ENCODE peak calls at places on chromosomes 12 and 14, in nine cellular contexts. V is heart left ventricle, X is RWPE1, Z is mucosa of descending colon, L is MCF 10A, R is adrenal gland, S is AG10803, G is foreskin fibroblast, Q is HFF-Myc. P is an unnamed sample.

GRCh38 chr14:93926873-93927571 is at the start of gene FAM181A:
- DNase-seq in Q (no peak), X (no peak), G (no peak), R (no peak), S (no peak), L (no peak), Z (no peak), V (no peak), P (no peak)

GRCh38 chr14:34484726-34485125 is 22.7 kb upstream of the SPTSSA start:
- DNase-seq in V (no peak), R (no peak), G (no peak), Q (no peak), L (no peak), X (no peak), Z (no peak), S (no peak), P (no peak)

GRCh38 chr14:55976619-55977018 is 141.6 kb upstream of the PELI2 start:
- DNase-seq in G (no peak), R (peak), X (no peak), V (no peak), Z (no peak), Q (no peak), S (no peak), L (no peak), P (no peak)

GRCh38 chr12:132839558-132840235 is 11.0 kb upstream of the GOLGA3 start:
- DNase-seq in R (no peak), Q (no peak), Z (no peak), G (no peak), L (no peak), V (no peak), S (no peak), X (no peak), P (no peak)

GRCh38 chr12:94545937-94546771 is 86.5 kb upstream of the CEP83 start:
- DNase-seq in S (peak), R (peak), L (peak), G (peak), X (peak), Q (no peak), Z (peak), V (no peak), P (peak)

GRCh38 chr14:101248056-101248725 is 313.1 kb upstream of the DIO3 start:
- DNase-seq in Z (no peak), Q (no peak), R (no peak), L (no peak), S (no peak), G (no peak), V (peak), X (no peak), P (no peak)

GRCh38 chr14:22781606-22782000 is 15.1 kb downstream of the OXA1L start:
- DNase-seq in X (peak), Z (no peak), S (peak), V (no peak), L (no peak), G (peak), R (no peak), Q (no peak), P (peak)

GRCh38 chr12:117120787-117121186 is 21.6 kb upstream of the TESC start:
- DNase-seq in Q (no peak), Z (no peak), R (no peak), G (no peak), V (no peak), X (no peak), L (no peak), S (no peak), P (no peak)

GRCh38 chr12:122203301-122203967 is at the start of gene B3GNT4:
- DNase-seq in R (peak), V (peak), G (peak), L (peak), Q (no peak), Z (peak), X (peak), S (peak), P (no peak)

GRCh38 chr14:86038401-86038985 is 508.5 kb downstream of the FLRT2 start:
- DNase-seq in V (peak), R (peak), S (peak), G (peak), Z (no peak), X (peak), L (peak), Q (peak), P (peak)

GRCh38 chr12:6461401-6462233 is 8.9 kb downstream of the VAMP1 start:
- DNase-seq in G (no peak), Z (peak), X (no peak), R (peak), L (no peak), S (no peak), Q (no peak), V (peak), P (no peak)

GRCh38 chr12:124510301-124510970 is 57.0 kb downstream of the NCOR2 start:
- DNase-seq in Z (no peak), R (no peak), V (peak), G (no peak), X (no peak), S (no peak), Q (no peak), L (peak), P (no peak)

GRCh38 chr12:26621932-26622331 is 211.1 kb downstream of the ITPR2 start:
- DNase-seq in L (no peak), G (no peak), S (no peak), V (no peak), Q (no peak), X (no peak), Z (no peak), R (no peak), P (no peak)

GRCh38 chr14:65332141-65332871 is 80.2 kb upstream of the FUT8 start:
- DNase-seq in L (no peak), S (peak), V (no peak), Q (no peak), X (no peak), R (no peak), Z (no peak), G (no peak), P (no peak)

GRCh38 chr14:73850940-73851339 is 691 bp upstream of the PTGR2 start:
- DNase-seq in X (peak), G (no peak), R (no peak), V (no peak), S (peak), Q (no peak), L (peak), Z (no peak), P (no peak)

GRCh38 chr12:117331691-117332090 is 29.7 kb downstream of the NOS1 start:
- DNase-seq in R (no peak), Q (no peak), G (no peak), Z (no peak), V (no peak), L (peak), S (no peak), X (no peak), P (no peak)

GRCh38 chr14:82055511-82055910 is 521.9 kb upstream of the SEL1L start:
- DNase-seq in Z (no peak), X (no peak), L (peak), G (no peak), S (no peak), V (no peak), R (no peak), Q (no peak), P (no peak)

GRCh38 chr14:52446355-52446754 is 106.0 kb downstream of the TXNDC16 start:
- DNase-seq in Q (no peak), X (no peak), G (no peak), L (peak), R (no peak), S (no peak), Z (peak), V (no peak), P (no peak)

GRCh38 chr12:20212658-20213387 is 155.5 kb upstream of the PDE3A start:
- DNase-seq in L (peak), S (peak), R (peak), G (peak), X (peak), V (peak), Q (peak), Z (peak), P (peak)

GRCh38 chr12:123106640-123107359 is 44.1 kb downstream of the PITPNM2 start:
- DNase-seq in G (no peak), V (peak), Z (no peak), X (no peak), L (peak), Q (no peak), S (no peak), R (peak), P (no peak)

GRCh38 chr12:129531004-129531403 is 372.8 kb downstream of the TMEM132D start:
- DNase-seq in X (peak), S (no peak), R (no peak), L (peak), G (no peak), Z (peak), V (no peak), Q (no peak), P (no peak)

GRCh38 chr12:49609875-49610154 is 4.4 kb upstream of the FAM186B start:
- DNase-seq in R (no peak), L (peak), Z (no peak), X (no peak), S (no peak), G (no peak), Q (peak), V (no peak), P (peak)

GRCh38 chr12:127888948-127889347 is 378.0 kb upstream of the TMEM132C start:
- DNase-seq in S (peak), L (no peak), R (no peak), X (no peak), V (no peak), Q (no peak), Z (no peak), G (no peak), P (no peak)

GRCh38 chr14:89269404-89269803 is 147.6 kb downstream of the FOXN3 start:
- DNase-seq in Z (no peak), G (no peak), R (peak), X (no peak), V (no peak), S (no peak), L (no peak), Q (no peak), P (no peak)

DNA sequence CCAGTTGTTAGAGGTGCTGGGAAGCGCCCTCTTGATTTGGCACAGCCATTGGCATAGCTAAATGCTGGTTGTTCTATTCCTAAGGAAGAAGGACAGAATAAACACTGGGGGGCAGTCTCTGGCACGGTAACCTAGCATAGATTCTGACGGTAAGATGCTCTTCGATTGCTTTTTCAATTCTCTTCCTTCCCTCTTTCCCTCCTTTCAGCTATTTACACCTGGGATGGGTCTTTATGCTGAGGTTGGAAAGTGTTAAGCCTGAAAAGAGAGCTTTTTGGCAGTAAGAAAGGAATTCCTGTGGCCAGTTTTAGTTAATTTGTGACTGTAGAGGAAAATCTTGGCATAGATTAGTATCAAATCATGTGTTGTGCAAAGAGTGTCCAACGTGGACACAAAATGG is 162.8 kb downstream of the SNAPC1 start:
- DNase-seq in R (no peak), Q (no peak), L (peak), V (no peak), G (no peak), X (no peak), Z (no peak), S (peak), P (no peak)
- TF ChIP-seq CTCF in R (no peak), Q (peak), L (peak), V (no peak), G (peak), X (no peak), Z (no peak), S (peak), P (peak)

DNA sequence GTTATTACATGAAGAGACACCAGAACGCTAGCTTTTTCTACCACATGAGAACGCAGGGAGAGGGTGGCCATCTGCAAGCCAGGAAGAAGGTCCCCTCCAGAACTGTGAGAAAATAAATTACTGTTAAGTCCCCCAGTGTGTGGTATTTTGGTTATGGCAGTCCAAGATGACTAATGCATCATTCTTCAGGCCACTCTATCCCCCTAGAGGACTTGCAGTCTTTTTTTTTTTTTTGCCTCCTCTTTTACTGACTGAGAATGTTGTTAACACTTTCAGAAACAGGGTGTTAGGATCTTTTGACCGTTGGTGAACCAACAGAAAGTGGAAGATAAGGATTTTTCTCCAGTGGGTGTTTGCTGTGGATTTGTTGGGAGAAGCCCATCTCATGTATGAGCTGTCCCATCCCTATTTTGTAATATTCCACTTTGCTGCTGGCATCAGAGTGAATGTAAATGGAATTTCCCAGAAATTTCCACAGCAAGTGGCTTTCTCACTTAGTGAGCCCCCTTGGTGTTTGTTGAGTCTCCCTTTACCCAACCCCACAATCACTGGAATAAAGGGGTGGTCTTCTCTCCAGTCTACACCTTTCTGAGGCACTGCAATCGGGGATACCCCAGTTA is 37.9 kb downstream of the MARK3 start:
- DNase-seq in L (peak), Q (no peak), X (no peak), S (peak), Z (no peak), R (no peak), G (no peak), V (no peak), P (peak)
- TF ChIP-seq CTCF in L (no peak), Q (peak), X (no peak), S (no peak), Z (no peak), R (no peak), G (no peak), V (no peak), P (peak)

GRCh38 chr12:85156569-85156968 is 120.4 kb downstream of the LRRIQ1 start:
- DNase-seq in V (no peak), S (no peak), Z (no peak), X (no peak), G (no peak), R (no peak), Q (no peak), L (no peak), P (no peak)
- TF ChIP-seq CTCF in V (no peak), S (no peak), Z (no peak), X (no peak), G (no peak), R (no peak), Q (no peak), L (no peak), P (no peak)

GRCh38 chr12:76031414-76032042 is at the start of gene PHLDA1:
- DNase-seq in V (peak), L (peak), Z (peak), Q (peak), G (peak), X (peak), R (peak), S (peak), P (peak)
- TF ChIP-seq CTCF in V (peak), L (peak), Z (peak), Q (peak), G (peak), X (peak), R (peak), S (peak), P (peak)

DNA sequence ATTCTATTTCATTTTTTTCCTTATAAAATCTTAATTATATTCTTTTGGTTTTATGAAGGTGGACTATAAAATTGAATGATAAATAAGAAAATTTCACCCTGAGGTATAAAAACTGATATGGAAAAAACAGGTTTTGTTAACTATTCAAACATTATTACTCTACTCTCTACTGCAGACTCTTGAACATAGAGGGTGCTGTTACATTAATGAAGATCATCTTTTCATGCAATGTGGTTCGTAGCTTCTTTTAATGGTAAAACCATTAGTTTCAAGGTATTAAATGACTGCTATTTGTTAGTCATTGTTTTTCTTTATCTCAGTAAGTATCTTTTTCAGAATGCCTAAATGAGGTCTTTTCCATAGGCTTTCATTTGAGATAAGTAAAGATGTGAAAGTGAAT is 510.4 kb downstream of the SLC16A7 start:
- DNase-seq in Q (peak), X (peak), Z (no peak), V (no peak), G (no peak), S (peak), R (no peak), L (peak), P (peak)
- TF ChIP-seq CTCF in Q (no peak), X (peak), Z (no peak), V (no peak), G (peak), S (peak), R (no peak), L (peak), P (peak)

P was measured in HFFc6.